ENCODE peak calls at places on chromosomes 11 and 22, in six cellular contexts. T is mesothelial cell of epicardium, D is cardiac muscle cell, H is K562, O is GM12865, A is GM13977. V is an unnamed sample.

GRCh38 chr11:2314525-2315394 is 12.9 kb downstream of the TSPAN32 start:
- DNase-seq in O (no peak), H (no peak), T (peak; percentile 82), D (peak; percentile 87), A (no peak), V (no peak)

GRCh38 chr11:128804481-128804880 is 62.6 kb downstream of the KCNJ1 start:
- DNase-seq in A (no peak), H (no peak), D (no peak), T (no peak), O (no peak), V (no peak)

GRCh38 chr11:130431337-130431773 is 2.9 kb upstream of the ADAMTS8 start:
- DNase-seq in A (peak; percentile 84), O (peak; percentile 78), T (peak; percentile 85), H (peak; percentile 64), D (peak; percentile 87), V (peak; percentile 82)

GRCh38 chr11:61955031-61955415 is 4.9 kb downstream of the BEST1 start:
- DNase-seq in T (peak; percentile 47), D (peak; percentile 57), H (peak; percentile 40), A (no peak), O (no peak), V (no peak)

GRCh38 chr11:13329670-13330401 is 52.2 kb downstream of the BMAL1 start:
- DNase-seq in O (no peak), D (peak; percentile 46), H (no peak), T (no peak), A (no peak), V (no peak)

GRCh38 chr22:25536578-25536977 is 27.9 kb upstream of the GRK3 start:
- DNase-seq in H (no peak), D (no peak), A (no peak), O (no peak), T (no peak), V (no peak)

GRCh38 chr11:12086271-12087074 is 23.9 kb upstream of the MICAL2 start:
- DNase-seq in D (no peak), H (no peak), O (no peak), T (no peak), A (no peak), V (no peak)

GRCh38 chr11:110763249-110764011 is 51.2 kb upstream of the ARHGAP20 start:
- DNase-seq in H (no peak), A (no peak), D (no peak), T (no peak), O (no peak), V (no peak)

GRCh38 chr11:84914511-84914910 is 712.6 kb downstream of the DLG2 start:
- DNase-seq in A (no peak), T (no peak), H (no peak), D (no peak), O (no peak), V (no peak)

GRCh38 chr22:21641417-21641794 is 696 bp upstream of the SDF2L1 start:
- DNase-seq in D (peak; percentile 68), T (no peak), A (peak; percentile 56), H (peak; percentile 95), O (peak; percentile 61), V (no peak)

GRCh38 chr11:80873309-80873999 is 1432.6 kb upstream of the TENM4 start:
- DNase-seq in O (peak; percentile 57), A (no peak), H (no peak), D (no peak), T (no peak), V (no peak)

GRCh38 chr22:21612858-21613257 is 17.0 kb downstream of the YDJC start:
- DNase-seq in T (no peak), H (no peak), D (no peak), A (no peak), O (no peak), V (no peak)

GRCh38 chr22:49966716-49967332 is 6.3 kb downstream of the PIM3 start:
- DNase-seq in O (no peak), A (no peak), H (no peak), T (no peak), D (peak; percentile 61), V (peak; percentile 10)

GRCh38 chr22:45207981-45208664 is 32.6 kb downstream of the KIAA0930 start:
- DNase-seq in O (no peak), H (no peak), T (no peak), A (no peak), D (no peak), V (no peak)

GRCh38 chr22:32240461-32240860 is 14.7 kb downstream of the SLC5A4 start:
- DNase-seq in A (no peak), T (no peak), H (no peak), D (no peak), O (no peak), V (no peak)

GRCh38 chr11:34928268-34928959 is 12.0 kb downstream of the PDHX start:
- DNase-seq in A (no peak), T (no peak), D (no peak), O (no peak), H (no peak), V (no peak)

GRCh38 chr22:24417901-24418641 is 9.3 kb upstream of the ADORA2A start:
- DNase-seq in O (no peak), A (no peak), H (no peak), D (no peak), T (no peak), V (no peak)

GRCh38 chr11:8228206-8228605 is 35.5 kb downstream of the LMO1 start:
- DNase-seq in H (no peak), A (no peak), T (no peak), D (no peak), O (no peak), V (no peak)

GRCh38 chr11:9838961-9839360 is 175.1 kb downstream of the SWAP70 start:
- DNase-seq in A (peak; percentile 27), H (no peak), O (peak; percentile 79), T (no peak), D (no peak), V (no peak)

GRCh38 chr11:77062924-77063323 is 3.8 kb upstream of the CAPN5 start:
- DNase-seq in A (no peak), D (no peak), T (no peak), H (no peak), O (no peak), V (no peak)

GRCh38 chr11:74634537-74634936 is 42.2 kb downstream of the POLD3 start:
- DNase-seq in D (no peak), H (peak; percentile 63), T (no peak), A (no peak), O (no peak), V (no peak)

GRCh38 chr11:43736502-43737193 is 56.1 kb downstream of the HSD17B12 start:
- DNase-seq in H (no peak), D (peak; percentile 67), A (no peak), T (no peak), O (no peak), V (no peak)

GRCh38 chr11:75663808-75664207 is 5.0 kb downstream of the MAP6 start:
- DNase-seq in H (no peak), D (no peak), A (no peak), O (no peak), T (no peak), V (no peak)

DNA sequence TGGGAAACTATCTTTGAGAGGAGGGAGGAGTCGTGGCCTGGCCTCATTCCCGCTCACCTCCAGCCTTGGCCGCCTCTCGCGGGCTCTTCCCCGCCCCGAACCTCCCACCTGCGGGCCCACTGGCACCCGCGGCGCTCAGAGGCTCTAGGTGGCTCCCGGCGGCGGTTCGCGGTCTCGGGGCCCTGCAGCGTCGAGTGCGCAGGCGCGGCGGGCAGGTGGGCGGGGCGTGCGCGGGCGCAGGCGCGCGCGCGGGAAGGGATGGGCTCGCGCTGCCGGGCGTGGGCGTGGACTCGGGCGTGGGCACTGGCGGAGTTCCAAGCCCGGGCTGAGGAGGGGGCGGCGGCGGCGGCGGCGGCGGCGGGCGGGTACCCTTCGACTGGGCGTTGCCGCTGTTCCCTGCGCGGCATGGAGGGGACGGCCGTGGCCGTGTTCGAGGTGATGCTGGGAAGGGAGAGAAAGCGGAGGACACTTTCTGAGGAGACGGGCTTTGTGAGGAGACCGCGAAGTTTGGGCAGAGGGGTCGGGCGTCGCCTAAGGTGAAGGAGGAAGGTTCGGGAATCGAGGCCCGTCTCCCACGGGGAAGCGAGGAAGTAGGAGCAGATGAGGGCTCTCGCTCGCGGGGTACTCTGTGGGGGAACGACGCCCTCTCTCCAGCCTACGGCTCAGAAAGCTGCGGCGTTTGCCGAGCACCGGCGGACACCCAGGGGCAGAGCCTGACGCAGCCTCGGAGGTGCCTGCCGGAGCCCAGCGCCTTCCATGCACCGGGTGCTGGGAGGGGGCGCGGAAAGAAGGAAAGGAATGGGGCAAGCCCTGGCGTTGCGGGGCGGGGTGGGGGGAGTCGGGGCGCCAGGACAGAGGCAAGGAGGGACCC is 15.7 kb upstream of the SPTBN2 start:
- DNase-seq in D (peak; percentile 88), O (peak; percentile 89), T (peak; percentile 94), A (peak; percentile 98), H (peak; percentile 96), V (peak; percentile 84)
- TF ChIP-seq CTCF in D (no peak), O (no peak), T (no peak), A (no peak), H (no peak), V (no peak)

GRCh38 chr11:96342971-96343711 is at the start of gene MAML2:
- DNase-seq in A (peak; percentile 86), H (peak; percentile 96), D (peak; percentile 94), O (peak; percentile 95), T (peak; percentile 87), V (peak; percentile 79)
- TF ChIP-seq CTCF in A (peak; percentile 93), H (peak; percentile 85), D (peak; percentile 86), O (peak; percentile 95), T (peak; percentile 75), V (peak; percentile 96)

GRCh38 chr22:20016734-20017621 is at the start of gene ARVCF:
- DNase-seq in D (peak; percentile 93), H (peak; percentile 100), O (peak; percentile 94), T (peak; percentile 96), A (peak; percentile 99), V (peak; percentile 87)
- TF ChIP-seq CTCF in D (peak; percentile 10), H (peak; percentile 34), O (no peak), T (peak; percentile 42), A (no peak), V (peak; percentile 19)

GRCh38 chr11:69909561-69910518 is 90.6 kb upstream of the FGF3 start:
- DNase-seq in H (peak; percentile 52), O (peak; percentile 11), A (no peak), D (peak; percentile 53), T (no peak), V (no peak)
- TF ChIP-seq CTCF in H (peak; percentile 83), O (peak; percentile 58), A (peak; percentile 67), D (peak; percentile 66), T (peak; percentile 72), V (peak; percentile 87)

V was measured in progenitor cell of endocrine pancreas.